ENCODE peak calls at places on chromosome 16, in seven cellular contexts. Y, D, F, I, X, W and C are unnamed samples.

GRCh38 chr16:53071748-53072301 is 17.0 kb downstream of the CHD9 start:
- DNase-seq in I (peak; percentile 85), X (peak; percentile 35), F (no peak), D (peak; percentile 64), Y (no peak), W (no peak), C (no peak)

GRCh38 chr16:20061132-20061531 is 12.6 kb downstream of the GPR139 start:
- DNase-seq in F (no peak), Y (no peak), D (no peak), I (no peak), X (no peak), W (no peak), C (no peak)

GRCh38 chr16:50037791-50038190 is 12.8 kb downstream of the CNEP1R1 start:
- DNase-seq in Y (peak; percentile 19), D (no peak), I (peak; percentile 72), W (no peak), F (no peak), X (no peak), C (no peak)

GRCh38 chr16:28136751-28137434 is 73.4 kb upstream of the GSG1L start:
- DNase-seq in D (no peak), I (peak; percentile 21), W (no peak), Y (no peak), X (no peak), F (no peak), C (peak; percentile 32)

GRCh38 chr16:51880776-51881175 is 666.2 kb downstream of the TOX3 start:
- DNase-seq in D (no peak), I (peak; percentile 47), W (peak; percentile 28), Y (peak; percentile 83), X (no peak), F (no peak), C (no peak)

GRCh38 chr16:21184834-21185233 is 26.4 kb downstream of the LDAF1 start:
- DNase-seq in D (no peak), W (no peak), I (no peak), F (no peak), X (no peak), Y (peak; percentile 57), C (no peak)

GRCh38 chr16:22007509-22008214 is at the start of gene MOSMO:
- DNase-seq in X (peak; percentile 65), D (peak; percentile 34), I (peak; percentile 70), Y (peak; percentile 64), W (no peak), F (peak; percentile 69), C (peak; percentile 96)

GRCh38 chr16:8258523-8258922 is 331.8 kb downstream of the TMEM114 start:
- DNase-seq in Y (no peak), I (no peak), D (no peak), F (peak; percentile 28), W (no peak), X (no peak), C (no peak)

GRCh38 chr16:50680907-50681885 is at the start of gene SNX20:
- DNase-seq in W (no peak), D (no peak), X (no peak), I (no peak), F (no peak), Y (no peak), C (no peak)